ENCODE peak calls at places on chromosomes 2 and 18, in seven cellular contexts. One of them, this sample, is unnamed.

GRCh38 chr2:42959993-42960834 is 167.8 kb upstream of the HAAO start:
- ATAC-seq in psoas muscle: no peak
- ATAC-seq in stimulated activated naive CD8-positive, alpha-beta T cell treated with anti-CD3 and anti-CD28 coated beads, Interleukin-15, amount 100 ng/mL, for 72 hours: no peak
- ATAC-seq in activated CD8-positive, alpha-beta memory T cell treated with anti-CD3 and anti-CD28 coated beads, Interleukin-2, amount 10 ng/mL, durations not matched to agents 7 days and 5 days: no peak
- ATAC-seq in gastroesophageal sphincter: no peak
- ATAC-seq in Panc1: no peak
- ATAC-seq in Right ventricle myocardium superior: no peak
- ATAC-seq in this sample: no peak

GRCh38 chr2:74690571-74690970 is 36.5 kb downstream of the SEMA4F start:
- ATAC-seq in psoas muscle: peak; percentile 70
- ATAC-seq in stimulated activated naive CD8-positive, alpha-beta T cell treated with anti-CD3 and anti-CD28 coated beads, Interleukin-15, amount 100 ng/mL, for 72 hours: peak; percentile 79
- ATAC-seq in activated CD8-positive, alpha-beta memory T cell treated with anti-CD3 and anti-CD28 coated beads, Interleukin-2, amount 10 ng/mL, durations not matched to agents 7 days and 5 days: peak; percentile 64
- ATAC-seq in gastroesophageal sphincter: no peak
- ATAC-seq in Panc1: peak; percentile 93
- ATAC-seq in Right ventricle myocardium superior: peak; percentile 82
- ATAC-seq in this sample: no peak

GRCh38 chr18:35084494-35085449 is 43.6 kb downstream of the MAPRE2 start:
- ATAC-seq in psoas muscle: peak; percentile 16
- ATAC-seq in stimulated activated naive CD8-positive, alpha-beta T cell treated with anti-CD3 and anti-CD28 coated beads, Interleukin-15, amount 100 ng/mL, for 72 hours: no peak
- ATAC-seq in activated CD8-positive, alpha-beta memory T cell treated with anti-CD3 and anti-CD28 coated beads, Interleukin-2, amount 10 ng/mL, durations not matched to agents 7 days and 5 days: no peak
- ATAC-seq in gastroesophageal sphincter: no peak
- ATAC-seq in Panc1: no peak
- ATAC-seq in Right ventricle myocardium superior: no peak
- ATAC-seq in this sample: no peak

GRCh38 chr2:85231242-85231805 is 96.5 kb downstream of the TGOLN2 start:
- ATAC-seq in psoas muscle: no peak
- ATAC-seq in stimulated activated naive CD8-positive, alpha-beta T cell treated with anti-CD3 and anti-CD28 coated beads, Interleukin-15, amount 100 ng/mL, for 72 hours: no peak
- ATAC-seq in activated CD8-positive, alpha-beta memory T cell treated with anti-CD3 and anti-CD28 coated beads, Interleukin-2, amount 10 ng/mL, durations not matched to agents 7 days and 5 days: no peak
- ATAC-seq in gastroesophageal sphincter: no peak
- ATAC-seq in Panc1: peak; percentile 44
- ATAC-seq in Right ventricle myocardium superior: peak; percentile 10
- ATAC-seq in this sample: no peak

GRCh38 chr18:64027931-64028695 is 58.2 kb downstream of the SERPINB8 start:
- ATAC-seq in psoas muscle: no peak
- ATAC-seq in stimulated activated naive CD8-positive, alpha-beta T cell treated with anti-CD3 and anti-CD28 coated beads, Interleukin-15, amount 100 ng/mL, for 72 hours: no peak
- ATAC-seq in activated CD8-positive, alpha-beta memory T cell treated with anti-CD3 and anti-CD28 coated beads, Interleukin-2, amount 10 ng/mL, durations not matched to agents 7 days and 5 days: no peak
- ATAC-seq in gastroesophageal sphincter: no peak
- ATAC-seq in Panc1: no peak
- ATAC-seq in Right ventricle myocardium superior: peak; percentile 88
- ATAC-seq in this sample: no peak

GRCh38 chr2:87996570-87996969 is 19.8 kb downstream of the RNU2-63P start:
- ATAC-seq in psoas muscle: no peak
- ATAC-seq in stimulated activated naive CD8-positive, alpha-beta T cell treated with anti-CD3 and anti-CD28 coated beads, Interleukin-15, amount 100 ng/mL, for 72 hours: no peak
- ATAC-seq in activated CD8-positive, alpha-beta memory T cell treated with anti-CD3 and anti-CD28 coated beads, Interleukin-2, amount 10 ng/mL, durations not matched to agents 7 days and 5 days: no peak
- ATAC-seq in gastroesophageal sphincter: no peak
- ATAC-seq in Panc1: no peak
- ATAC-seq in Right ventricle myocardium superior: no peak
- ATAC-seq in this sample: no peak

GRCh38 chr18:23114171-23114881 is 21.0 kb upstream of the CABLES1 start:
- ATAC-seq in psoas muscle: no peak
- ATAC-seq in stimulated activated naive CD8-positive, alpha-beta T cell treated with anti-CD3 and anti-CD28 coated beads, Interleukin-15, amount 100 ng/mL, for 72 hours: no peak
- ATAC-seq in activated CD8-positive, alpha-beta memory T cell treated with anti-CD3 and anti-CD28 coated beads, Interleukin-2, amount 10 ng/mL, durations not matched to agents 7 days and 5 days: no peak
- ATAC-seq in gastroesophageal sphincter: no peak
- ATAC-seq in Panc1: no peak
- ATAC-seq in Right ventricle myocardium superior: no peak
- ATAC-seq in this sample: no peak

GRCh38 chr2:47283687-47284086 is 119.3 kb upstream of the MSH2 start:
- ATAC-seq in psoas muscle: no peak
- ATAC-seq in stimulated activated naive CD8-positive, alpha-beta T cell treated with anti-CD3 and anti-CD28 coated beads, Interleukin-15, amount 100 ng/mL, for 72 hours: no peak
- ATAC-seq in activated CD8-positive, alpha-beta memory T cell treated with anti-CD3 and anti-CD28 coated beads, Interleukin-2, amount 10 ng/mL, durations not matched to agents 7 days and 5 days: no peak
- ATAC-seq in gastroesophageal sphincter: no peak
- ATAC-seq in Panc1: peak; percentile 48
- ATAC-seq in Right ventricle myocardium superior: peak; percentile 43
- ATAC-seq in this sample: no peak

GRCh38 chr2:66575625-66576371 is 140.9 kb downstream of the MEIS1 start:
- ATAC-seq in psoas muscle: peak; percentile 41
- ATAC-seq in stimulated activated naive CD8-positive, alpha-beta T cell treated with anti-CD3 and anti-CD28 coated beads, Interleukin-15, amount 100 ng/mL, for 72 hours: peak; percentile 46
- ATAC-seq in activated CD8-positive, alpha-beta memory T cell treated with anti-CD3 and anti-CD28 coated beads, Interleukin-2, amount 10 ng/mL, durations not matched to agents 7 days and 5 days: no peak
- ATAC-seq in gastroesophageal sphincter: peak; percentile 35
- ATAC-seq in Panc1: peak; percentile 40
- ATAC-seq in Right ventricle myocardium superior: peak; percentile 47
- ATAC-seq in this sample: no peak

GRCh38 chr2:136188086-136188485 is 70.1 kb upstream of the CXCR4 start:
- ATAC-seq in psoas muscle: no peak
- ATAC-seq in stimulated activated naive CD8-positive, alpha-beta T cell treated with anti-CD3 and anti-CD28 coated beads, Interleukin-15, amount 100 ng/mL, for 72 hours: no peak
- ATAC-seq in activated CD8-positive, alpha-beta memory T cell treated with anti-CD3 and anti-CD28 coated beads, Interleukin-2, amount 10 ng/mL, durations not matched to agents 7 days and 5 days: no peak
- ATAC-seq in gastroesophageal sphincter: no peak
- ATAC-seq in Panc1: no peak
- ATAC-seq in Right ventricle myocardium superior: no peak
- ATAC-seq in this sample: no peak

GRCh38 chr2:182646763-182647498 is 69.1 kb upstream of the DNAJC10 start:
- ATAC-seq in psoas muscle: no peak
- ATAC-seq in stimulated activated naive CD8-positive, alpha-beta T cell treated with anti-CD3 and anti-CD28 coated beads, Interleukin-15, amount 100 ng/mL, for 72 hours: no peak
- ATAC-seq in activated CD8-positive, alpha-beta memory T cell treated with anti-CD3 and anti-CD28 coated beads, Interleukin-2, amount 10 ng/mL, durations not matched to agents 7 days and 5 days: no peak
- ATAC-seq in gastroesophageal sphincter: no peak
- ATAC-seq in Panc1: no peak
- ATAC-seq in Right ventricle myocardium superior: no peak
- ATAC-seq in this sample: no peak

GRCh38 chr2:213188971-213189899 is 37.8 kb upstream of the IKZF2 start:
- ATAC-seq in psoas muscle: no peak
- ATAC-seq in stimulated activated naive CD8-positive, alpha-beta T cell treated with anti-CD3 and anti-CD28 coated beads, Interleukin-15, amount 100 ng/mL, for 72 hours: no peak
- ATAC-seq in activated CD8-positive, alpha-beta memory T cell treated with anti-CD3 and anti-CD28 coated beads, Interleukin-2, amount 10 ng/mL, durations not matched to agents 7 days and 5 days: no peak
- ATAC-seq in gastroesophageal sphincter: no peak
- ATAC-seq in Panc1: no peak
- ATAC-seq in Right ventricle myocardium superior: no peak
- ATAC-seq in this sample: no peak

GRCh38 chr18:43805646-43806194 is 528.4 kb upstream of the SYT4 start:
- ATAC-seq in psoas muscle: no peak
- ATAC-seq in stimulated activated naive CD8-positive, alpha-beta T cell treated with anti-CD3 and anti-CD28 coated beads, Interleukin-15, amount 100 ng/mL, for 72 hours: no peak
- ATAC-seq in activated CD8-positive, alpha-beta memory T cell treated with anti-CD3 and anti-CD28 coated beads, Interleukin-2, amount 10 ng/mL, durations not matched to agents 7 days and 5 days: no peak
- ATAC-seq in gastroesophageal sphincter: no peak
- ATAC-seq in Panc1: no peak
- ATAC-seq in Right ventricle myocardium superior: no peak
- ATAC-seq in this sample: no peak

GRCh38 chr2:96353032-96353561 is 17.5 kb downstream of the NCAPH start:
- ATAC-seq in psoas muscle: peak; percentile 94
- ATAC-seq in stimulated activated naive CD8-positive, alpha-beta T cell treated with anti-CD3 and anti-CD28 coated beads, Interleukin-15, amount 100 ng/mL, for 72 hours: no peak
- ATAC-seq in activated CD8-positive, alpha-beta memory T cell treated with anti-CD3 and anti-CD28 coated beads, Interleukin-2, amount 10 ng/mL, durations not matched to agents 7 days and 5 days: no peak
- ATAC-seq in gastroesophageal sphincter: peak; percentile 16
- ATAC-seq in Panc1: no peak
- ATAC-seq in Right ventricle myocardium superior: peak; percentile 56
- ATAC-seq in this sample: no peak

GRCh38 chr2:202098336-202098735 is 25.3 kb downstream of the KIAA2012 start:
- ATAC-seq in psoas muscle: no peak
- ATAC-seq in stimulated activated naive CD8-positive, alpha-beta T cell treated with anti-CD3 and anti-CD28 coated beads, Interleukin-15, amount 100 ng/mL, for 72 hours: no peak
- ATAC-seq in activated CD8-positive, alpha-beta memory T cell treated with anti-CD3 and anti-CD28 coated beads, Interleukin-2, amount 10 ng/mL, durations not matched to agents 7 days and 5 days: no peak
- ATAC-seq in gastroesophageal sphincter: no peak
- ATAC-seq in Panc1: no peak
- ATAC-seq in Right ventricle myocardium superior: no peak
- ATAC-seq in this sample: no peak

GRCh38 chr2:9408641-9409151 is 14.6 kb downstream of the ITGB1BP1 start:
- ATAC-seq in psoas muscle: no peak
- ATAC-seq in stimulated activated naive CD8-positive, alpha-beta T cell treated with anti-CD3 and anti-CD28 coated beads, Interleukin-15, amount 100 ng/mL, for 72 hours: no peak
- ATAC-seq in activated CD8-positive, alpha-beta memory T cell treated with anti-CD3 and anti-CD28 coated beads, Interleukin-2, amount 10 ng/mL, durations not matched to agents 7 days and 5 days: no peak
- ATAC-seq in gastroesophageal sphincter: no peak
- ATAC-seq in Panc1: peak; percentile 66
- ATAC-seq in Right ventricle myocardium superior: no peak
- ATAC-seq in this sample: no peak

GRCh38 chr2:25402477-25402876 is 60.8 kb upstream of the DNMT3A start:
- ATAC-seq in psoas muscle: no peak
- ATAC-seq in stimulated activated naive CD8-positive, alpha-beta T cell treated with anti-CD3 and anti-CD28 coated beads, Interleukin-15, amount 100 ng/mL, for 72 hours: peak; percentile 73
- ATAC-seq in activated CD8-positive, alpha-beta memory T cell treated with anti-CD3 and anti-CD28 coated beads, Interleukin-2, amount 10 ng/mL, durations not matched to agents 7 days and 5 days: peak; percentile 65
- ATAC-seq in gastroesophageal sphincter: no peak
- ATAC-seq in Panc1: no peak
- ATAC-seq in Right ventricle myocardium superior: no peak
- ATAC-seq in this sample: no peak

This sample was measured in activated T-helper 17 cell treated with anti-CD3 and anti-CD28 coated beads, Interleukin-2, amount 50 U/mL, for 72 hours.